ENCODE peak calls at places on chromosomes 3 and 15, in four cellular contexts. One of them, this sample, is unnamed.
A peak's percentile ranks its signal among the peaks of the same experiment; 100 is the strongest.

GRCh38 chr15:83304861-83305661 is 20.6 kb upstream of the BNC1 start:
- DNase-seq in AG04450: no peak
- DNase-seq in psoas muscle: no peak
- DNase-seq in GM13976: no peak
- DNase-seq in this sample: no peak

GRCh38 chr15:75051161-75051560 is 27.8 kb downstream of the PPCDC start:
- DNase-seq in psoas muscle: no peak
- DNase-seq in AG04450: no peak
- DNase-seq in GM13976: no peak
- DNase-seq in this sample: no peak

GRCh38 chr3:99532246-99532645 is 106.1 kb upstream of the COL8A1 start:
- DNase-seq in AG04450: peak; percentile 36
- DNase-seq in GM13976: peak; percentile 20
- DNase-seq in psoas muscle: no peak
- DNase-seq in this sample: peak; percentile 23

GRCh38 chr3:130341388-130341787 is 4.1 kb upstream of the COL6A5 start:
- DNase-seq in psoas muscle: no peak
- DNase-seq in GM13976: no peak
- DNase-seq in AG04450: no peak
- DNase-seq in this sample: no peak

GRCh38 chr3:50128001-50128400 is 27.1 kb upstream of the SEMA3F start:
- DNase-seq in psoas muscle: no peak
- DNase-seq in GM13976: no peak
- DNase-seq in AG04450: no peak
- DNase-seq in this sample: no peak

GRCh38 chr15:81029416-81030367 is 29.0 kb downstream of the TLNRD1 start:
- DNase-seq in AG04450: no peak
- DNase-seq in GM13976: no peak
- DNase-seq in psoas muscle: no peak
- DNase-seq in this sample: no peak

GRCh38 chr15:41564286-41564959 is 5.4 kb downstream of the TYRO3 start:
- DNase-seq in psoas muscle: no peak
- DNase-seq in GM13976: no peak
- DNase-seq in AG04450: no peak
- DNase-seq in this sample: no peak

GRCh38 chr3:43770426-43771103 is 79.8 kb downstream of the ABHD5 start:
- DNase-seq in AG04450: no peak
- DNase-seq in psoas muscle: peak; percentile 57
- DNase-seq in GM13976: no peak
- DNase-seq in this sample: no peak

GRCh38 chr3:36399933-36400332 is 19.6 kb downstream of the STAC start:
- DNase-seq in GM13976: no peak
- DNase-seq in psoas muscle: no peak
- DNase-seq in AG04450: no peak
- DNase-seq in this sample: no peak

GRCh38 chr15:65211157-65211982 is at the start of gene CILP:
- DNase-seq in psoas muscle: peak; percentile 66
- DNase-seq in GM13976: no peak
- DNase-seq in AG04450: peak; percentile 27
- DNase-seq in this sample: no peak

GRCh38 chr3:124513610-124513997 is 216.6 kb upstream of the UMPS start:
- DNase-seq in GM13976: no peak
- DNase-seq in AG04450: no peak
- DNase-seq in psoas muscle: no peak
- DNase-seq in this sample: no peak

GRCh38 chr3:134601539-134602439 is 49.0 kb downstream of the KY start:
- DNase-seq in GM13976: peak; percentile 25
- DNase-seq in psoas muscle: no peak
- DNase-seq in AG04450: peak; percentile 32
- DNase-seq in this sample: no peak

GRCh38 chr3:35648347-35648746 is 9.0 kb downstream of the ARPP21 start:
- DNase-seq in GM13976: no peak
- DNase-seq in psoas muscle: peak; percentile 12
- DNase-seq in AG04450: no peak
- DNase-seq in this sample: no peak

GRCh38 chr3:119579366-119580147 is at the start of gene ADPRH:
- DNase-seq in AG04450: no peak
- DNase-seq in GM13976: peak; percentile 87
- DNase-seq in psoas muscle: peak; percentile 87
- DNase-seq in this sample: peak; percentile 75

GRCh38 chr15:88480981-88481380 is 13.5 kb downstream of the MRPS11 start:
- DNase-seq in GM13976: no peak
- DNase-seq in AG04450: no peak
- DNase-seq in psoas muscle: no peak
- DNase-seq in this sample: no peak

GRCh38 chr15:100159436-100159835 is 182.3 kb downstream of the ADAMTS17 start:
- DNase-seq in psoas muscle: no peak
- DNase-seq in AG04450: no peak
- DNase-seq in GM13976: no peak
- DNase-seq in this sample: no peak
- TF ChIP-seq CTCF in psoas muscle: no peak
- TF ChIP-seq CTCF in AG04450: no peak
- TF ChIP-seq CTCF in GM13976: no peak
- TF ChIP-seq CTCF in this sample: no peak

GRCh38 chr3:108285176-108285575 is 11.2 kb upstream of the HHLA2 start:
- DNase-seq in AG04450: no peak
- DNase-seq in GM13976: no peak
- DNase-seq in psoas muscle: no peak
- DNase-seq in this sample: no peak

GRCh38 chr3:108281670-108282069 is 14.7 kb upstream of the HHLA2 start:
- DNase-seq in psoas muscle: no peak
- DNase-seq in GM13976: no peak
- DNase-seq in AG04450: no peak
- DNase-seq in this sample: no peak

GRCh38 chr3:108287146-108287545 is 9.2 kb upstream of the HHLA2 start:
- DNase-seq in AG04450: no peak
- DNase-seq in psoas muscle: no peak
- DNase-seq in GM13976: no peak
- DNase-seq in this sample: no peak

GRCh38 chr3:108283006-108283405 is 13.3 kb upstream of the HHLA2 start:
- DNase-seq in GM13976: no peak
- DNase-seq in psoas muscle: no peak
- DNase-seq in AG04450: no peak
- DNase-seq in this sample: no peak

DNA sequence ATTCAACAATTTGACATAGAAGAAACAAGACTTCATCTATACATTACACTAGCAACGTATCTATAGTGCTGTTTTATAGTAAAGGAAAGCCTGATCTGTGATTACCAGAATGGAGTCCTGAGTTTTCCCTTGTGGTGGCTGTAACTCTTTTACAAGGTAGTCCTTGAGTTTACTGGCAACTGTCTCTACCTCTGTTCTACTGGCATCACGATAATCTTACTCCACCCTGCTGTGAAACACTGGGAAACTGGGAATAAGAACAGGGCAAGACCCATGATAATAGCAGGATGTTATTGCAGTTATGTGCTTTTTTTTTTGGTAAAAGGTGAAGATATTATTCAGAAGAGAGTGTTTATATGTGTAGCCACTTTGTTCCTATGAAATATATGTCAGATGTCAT is 12.4 kb upstream of the HHLA2 start:
- DNase-seq in psoas muscle: no peak
- DNase-seq in GM13976: no peak
- DNase-seq in AG04450: no peak
- DNase-seq in this sample: no peak
- TF ChIP-seq CTCF in psoas muscle: no peak
- TF ChIP-seq CTCF in GM13976: no peak
- TF ChIP-seq CTCF in AG04450: no peak
- TF ChIP-seq CTCF in this sample: no peak

DNA sequence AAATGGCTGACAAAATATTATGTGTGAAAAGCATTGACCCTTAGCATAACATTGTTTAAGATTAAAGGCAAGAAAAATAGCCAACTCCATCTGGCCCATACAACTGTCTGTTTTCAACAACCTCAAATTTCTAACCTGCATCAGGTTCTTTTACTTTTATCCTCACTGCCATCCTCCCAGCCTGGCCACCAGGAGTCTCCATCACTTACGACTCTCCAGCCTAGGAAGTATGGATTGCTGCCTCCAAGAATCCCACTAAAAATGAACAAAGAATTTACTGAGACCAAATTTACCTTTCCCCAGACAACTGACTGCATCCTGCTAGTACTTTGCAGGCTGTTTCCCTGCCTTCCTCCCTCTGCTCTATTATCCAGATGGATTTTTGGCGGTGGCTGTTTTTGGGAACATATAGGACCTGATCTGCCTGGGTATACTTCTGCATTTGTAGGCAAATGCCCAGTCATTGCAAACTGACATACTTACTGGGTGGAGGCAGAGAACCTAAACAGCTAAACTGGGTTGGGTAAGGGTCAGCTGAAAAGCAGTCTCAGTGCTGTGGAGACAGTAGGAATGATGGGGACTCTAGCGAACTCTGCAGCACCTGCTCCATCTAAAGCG is 144.2 kb downstream of the GHSR start:
- DNase-seq in psoas muscle: no peak
- DNase-seq in AG04450: no peak
- DNase-seq in GM13976: no peak
- DNase-seq in this sample: no peak
- TF ChIP-seq CTCF in psoas muscle: peak; percentile 10
- TF ChIP-seq CTCF in AG04450: peak; percentile 24
- TF ChIP-seq CTCF in GM13976: no peak
- TF ChIP-seq CTCF in this sample: no peak

DNA sequence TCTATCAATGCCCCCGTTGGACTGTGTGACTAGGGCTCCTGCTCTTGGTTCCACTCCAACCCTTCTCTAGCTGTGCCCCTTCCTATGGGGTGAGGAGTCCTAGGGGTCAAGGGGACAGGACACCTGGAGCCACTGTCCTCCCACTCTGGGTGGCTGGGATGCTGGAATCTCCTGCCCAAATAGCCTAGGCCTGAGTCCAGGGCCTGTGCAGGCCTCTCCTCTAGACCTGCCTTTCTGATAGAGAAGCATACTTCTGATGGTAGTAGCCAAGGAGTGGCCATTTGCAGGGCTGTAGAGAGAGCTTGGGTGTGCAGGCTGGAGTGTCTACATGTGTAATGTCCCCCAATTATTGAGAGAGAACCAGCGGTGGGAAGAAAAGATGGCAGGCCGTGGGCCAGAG is 54.2 kb downstream of the ITGA11 start:
- DNase-seq in GM13976: no peak
- DNase-seq in AG04450: no peak
- DNase-seq in psoas muscle: no peak
- DNase-seq in this sample: no peak
- TF ChIP-seq CTCF in GM13976: no peak
- TF ChIP-seq CTCF in AG04450: no peak
- TF ChIP-seq CTCF in psoas muscle: no peak
- TF ChIP-seq CTCF in this sample: no peak

GRCh38 chr3:38960042-38960622 is 91.6 kb downstream of the SCN11A start:
- DNase-seq in psoas muscle: no peak
- DNase-seq in AG04450: peak; percentile 7
- DNase-seq in GM13976: no peak
- DNase-seq in this sample: no peak

GRCh38 chr3:38964646-38965045 is 87.1 kb downstream of the SCN11A start:
- DNase-seq in AG04450: no peak
- DNase-seq in GM13976: no peak
- DNase-seq in psoas muscle: no peak
- DNase-seq in this sample: no peak

GRCh38 chr3:38957296-38957695 is 94.4 kb downstream of the SCN11A start:
- DNase-seq in psoas muscle: no peak
- DNase-seq in GM13976: no peak
- DNase-seq in AG04450: no peak
- DNase-seq in this sample: no peak

GRCh38 chr3:38960953-38961622 is 90.7 kb downstream of the SCN11A start:
- DNase-seq in psoas muscle: no peak
- DNase-seq in AG04450: no peak
- DNase-seq in GM13976: peak; percentile 49
- DNase-seq in this sample: peak; percentile 55
- TF ChIP-seq CTCF in psoas muscle: peak; percentile 42
- TF ChIP-seq CTCF in AG04450: peak; percentile 79
- TF ChIP-seq CTCF in GM13976: peak; percentile 47
- TF ChIP-seq CTCF in this sample: peak; percentile 42

GRCh38 chr15:36777941-36778340 is 198.5 kb downstream of the CDIN1 start:
- DNase-seq in GM13976: no peak
- DNase-seq in psoas muscle: no peak
- DNase-seq in AG04450: no peak
- DNase-seq in this sample: no peak

GRCh38 chr15:36778516-36778915 is 199.1 kb downstream of the CDIN1 start:
- DNase-seq in GM13976: no peak
- DNase-seq in psoas muscle: no peak
- DNase-seq in AG04450: peak; percentile 41
- DNase-seq in this sample: no peak

GRCh38 chr15:36774765-36775164 is 195.3 kb downstream of the CDIN1 start:
- DNase-seq in GM13976: no peak
- DNase-seq in psoas muscle: no peak
- DNase-seq in AG04450: no peak
- DNase-seq in this sample: no peak

GRCh38 chr15:36773698-36774097 is 194.3 kb downstream of the CDIN1 start:
- DNase-seq in AG04450: no peak
- DNase-seq in psoas muscle: no peak
- DNase-seq in GM13976: no peak
- DNase-seq in this sample: no peak

DNA sequence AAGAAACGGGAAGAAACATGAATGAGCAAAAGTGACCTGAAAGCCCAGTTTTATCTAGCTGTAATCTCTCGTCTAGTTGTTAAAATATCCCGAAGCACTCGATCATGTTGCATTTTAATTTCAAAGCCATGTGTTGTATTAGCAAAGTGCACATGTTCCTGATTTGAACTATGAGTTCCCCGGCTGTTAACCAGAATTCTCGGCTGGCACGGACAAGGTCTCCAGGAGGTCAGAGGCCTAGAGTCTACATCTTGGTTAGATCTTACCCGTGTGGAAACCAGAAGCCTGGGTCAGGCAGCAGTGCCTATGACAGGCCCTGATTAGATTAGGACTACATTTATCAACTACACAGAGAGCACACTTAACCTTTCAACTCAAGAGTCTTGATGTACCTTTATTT is 195.8 kb downstream of the CDIN1 start:
- DNase-seq in GM13976: no peak
- DNase-seq in psoas muscle: no peak
- DNase-seq in AG04450: no peak
- DNase-seq in this sample: no peak
- TF ChIP-seq CTCF in GM13976: no peak
- TF ChIP-seq CTCF in psoas muscle: no peak
- TF ChIP-seq CTCF in AG04450: no peak
- TF ChIP-seq CTCF in this sample: no peak

DNA sequence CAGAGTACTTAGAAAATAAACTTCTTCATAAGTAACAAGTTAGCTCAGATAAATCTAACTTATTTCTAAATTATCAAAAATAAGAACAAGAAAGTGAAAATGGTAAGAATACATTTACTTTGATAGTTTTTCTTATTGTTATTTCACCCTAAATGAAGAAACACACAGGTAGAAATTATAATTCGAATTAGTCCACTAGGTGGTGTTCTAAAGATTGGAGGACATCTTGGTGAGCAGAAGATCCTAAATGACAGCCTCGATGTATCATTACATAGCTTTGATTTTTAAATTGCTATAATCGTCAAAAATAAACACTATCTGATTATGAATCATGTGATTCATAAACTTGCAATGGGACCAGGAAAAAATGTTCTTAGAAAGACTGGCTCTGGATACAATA is 280.8 kb upstream of the UBE2E2 start:
- DNase-seq in AG04450: no peak
- DNase-seq in GM13976: peak; percentile 33
- DNase-seq in psoas muscle: no peak
- DNase-seq in this sample: peak; percentile 19
- TF ChIP-seq CTCF in AG04450: peak; percentile 36
- TF ChIP-seq CTCF in GM13976: peak; percentile 10
- TF ChIP-seq CTCF in psoas muscle: peak; percentile 40
- TF ChIP-seq CTCF in this sample: no peak

GRCh38 chr15:85579957-85580694 is 199.7 kb downstream of the AKAP13 start:
- DNase-seq in psoas muscle: no peak
- DNase-seq in GM13976: no peak
- DNase-seq in AG04450: no peak
- DNase-seq in this sample: no peak
- TF ChIP-seq CTCF in psoas muscle: no peak
- TF ChIP-seq CTCF in GM13976: no peak
- TF ChIP-seq CTCF in AG04450: no peak
- TF ChIP-seq CTCF in this sample: no peak

GRCh38 chr3:71510485-71510884 is 73.0 kb downstream of the FOXP1 start:
- DNase-seq in AG04450: no peak
- DNase-seq in GM13976: no peak
- DNase-seq in psoas muscle: no peak
- DNase-seq in this sample: no peak
- TF ChIP-seq CTCF in AG04450: peak; percentile 37
- TF ChIP-seq CTCF in GM13976: no peak
- TF ChIP-seq CTCF in psoas muscle: no peak
- TF ChIP-seq CTCF in this sample: no peak

This sample was measured in GM20000.